ENCODE peak calls at places on chromosomes 12 and 14, in five cellular contexts. One of them, this sample, is unnamed.

GRCh38 chr12:3132636-3133409 is 55.6 kb downstream of the TSPAN9 start:
- DNase-seq in A549: no peak
- DNase-seq in transverse colon: no peak
- DNase-seq in K562: no peak
- DNase-seq in ovary: no peak
- DNase-seq in this sample: no peak

GRCh38 chr12:131755305-131756113 is 44.6 kb downstream of the SFSWAP start:
- DNase-seq in A549: peak
- DNase-seq in transverse colon: no peak
- DNase-seq in K562: peak
- DNase-seq in ovary: no peak
- DNase-seq in this sample: no peak

GRCh38 chr14:49620182-49621113 is at the start of the genes MGAT2 and RPL36AL:
- DNase-seq in A549: peak
- DNase-seq in transverse colon: peak
- DNase-seq in K562: peak
- DNase-seq in ovary: peak
- DNase-seq in this sample: peak

GRCh38 chr12:131911851-131912525 is 17.1 kb upstream of the PUS1 start:
- DNase-seq in A549: no peak
- DNase-seq in transverse colon: no peak
- DNase-seq in K562: no peak
- DNase-seq in ovary: no peak
- DNase-seq in this sample: no peak

GRCh38 chr14:86153480-86153879 is 623.5 kb downstream of the FLRT2 start:
- DNase-seq in A549: no peak
- DNase-seq in transverse colon: no peak
- DNase-seq in K562: no peak
- DNase-seq in ovary: no peak
- DNase-seq in this sample: no peak

GRCh38 chr14:56244138-56244789 is 126.1 kb downstream of the PELI2 start:
- DNase-seq in A549: no peak
- DNase-seq in transverse colon: no peak
- DNase-seq in K562: no peak
- DNase-seq in ovary: no peak
- DNase-seq in this sample: no peak

GRCh38 chr12:107057071-107057834 is 36.1 kb downstream of the CRY1 start:
- DNase-seq in A549: peak
- DNase-seq in transverse colon: no peak
- DNase-seq in K562: no peak
- DNase-seq in ovary: no peak
- DNase-seq in this sample: no peak

GRCh38 chr14:57833304-57833703 is 32.6 kb downstream of the SLC35F4 start:
- DNase-seq in A549: peak
- DNase-seq in transverse colon: no peak
- DNase-seq in K562: no peak
- DNase-seq in ovary: peak
- DNase-seq in this sample: peak

GRCh38 chr12:57935839-57936512 is 5.4 kb upstream of the ATP23 start:
- DNase-seq in A549: peak
- DNase-seq in transverse colon: peak
- DNase-seq in K562: peak
- DNase-seq in ovary: peak
- DNase-seq in this sample: peak

GRCh38 chr12:56193025-56193578 is 3.8 kb upstream of the SMARCC2 start:
- DNase-seq in A549: peak
- DNase-seq in transverse colon: peak
- DNase-seq in K562: peak
- DNase-seq in ovary: peak
- DNase-seq in this sample: peak

GRCh38 chr12:72295744-72296143 is 23.6 kb downstream of the TRHDE start:
- DNase-seq in A549: no peak
- DNase-seq in transverse colon: no peak
- DNase-seq in K562: no peak
- DNase-seq in ovary: no peak
- DNase-seq in this sample: no peak

GRCh38 chr12:11534064-11534463 is 115.4 kb upstream of the ETV6 start:
- DNase-seq in A549: no peak
- DNase-seq in transverse colon: no peak
- DNase-seq in K562: no peak
- DNase-seq in ovary: no peak
- DNase-seq in this sample: no peak

GRCh38 chr12:83793616-83794015 is 1106.9 kb downstream of the TMTC2 start:
- DNase-seq in A549: no peak
- DNase-seq in transverse colon: no peak
- DNase-seq in K562: no peak
- DNase-seq in ovary: no peak
- DNase-seq in this sample: no peak

GRCh38 chr12:98828802-98829600 is 183.9 kb downstream of the APAF1 start:
- DNase-seq in A549: no peak
- DNase-seq in transverse colon: no peak
- DNase-seq in K562: no peak
- DNase-seq in ovary: no peak
- DNase-seq in this sample: no peak

GRCh38 chr12:46064548-46064947 is 74.2 kb upstream of the SCAF11 start:
- DNase-seq in A549: no peak
- DNase-seq in transverse colon: no peak
- DNase-seq in K562: no peak
- DNase-seq in ovary: no peak
- DNase-seq in this sample: no peak

GRCh38 chr14:98984719-98985041 is 287.3 kb downstream of the BCL11B start:
- DNase-seq in A549: no peak
- DNase-seq in transverse colon: peak
- DNase-seq in K562: peak
- DNase-seq in ovary: no peak
- DNase-seq in this sample: no peak

GRCh38 chr14:56215180-56215579 is 97.0 kb downstream of the PELI2 start:
- DNase-seq in A549: no peak
- DNase-seq in transverse colon: no peak
- DNase-seq in K562: no peak
- DNase-seq in ovary: no peak
- DNase-seq in this sample: no peak

GRCh38 chr12:124466200-124467128 is 100.9 kb downstream of the NCOR2 start:
- DNase-seq in A549: no peak
- DNase-seq in transverse colon: peak
- DNase-seq in K562: no peak
- DNase-seq in ovary: no peak
- DNase-seq in this sample: no peak

GRCh38 chr14:30069536-30069935 is 141.9 kb upstream of the PRKD1 start:
- DNase-seq in A549: no peak
- DNase-seq in transverse colon: no peak
- DNase-seq in K562: no peak
- DNase-seq in ovary: no peak
- DNase-seq in this sample: no peak

GRCh38 chr14:96149131-96149530 is 55.5 kb upstream of the BDKRB2 start:
- DNase-seq in A549: no peak
- DNase-seq in transverse colon: no peak
- DNase-seq in K562: no peak
- DNase-seq in ovary: no peak
- DNase-seq in this sample: no peak

GRCh38 chr12:34390171-34390841 is 368.0 kb downstream of the ALG10 start:
- DNase-seq in A549: no peak
- DNase-seq in transverse colon: no peak
- DNase-seq in K562: no peak
- DNase-seq in ovary: no peak
- DNase-seq in this sample: no peak

GRCh38 chr12:2076728-2077127 is 23.9 kb downstream of the CACNA1C start:
- DNase-seq in A549: no peak
- DNase-seq in transverse colon: no peak
- DNase-seq in K562: no peak
- DNase-seq in ovary: no peak
- DNase-seq in this sample: no peak
- TF ChIP-seq EP300 in A549: no peak
- TF ChIP-seq EP300 in transverse colon: peak
- TF ChIP-seq EP300 in K562: no peak
- TF ChIP-seq EP300 in ovary: no peak
- TF ChIP-seq EP300 in this sample: no peak

GRCh38 chr12:93805736-93806141 is 128.6 kb downstream of the CRADD start:
- DNase-seq in A549: no peak
- DNase-seq in transverse colon: no peak
- DNase-seq in K562: no peak
- DNase-seq in ovary: no peak
- DNase-seq in this sample: no peak

GRCh38 chr12:93804392-93805179 is 127.4 kb downstream of the CRADD start:
- DNase-seq in A549: no peak
- DNase-seq in transverse colon: no peak
- DNase-seq in K562: no peak
- DNase-seq in ovary: no peak
- DNase-seq in this sample: no peak

GRCh38 chr12:93802293-93802692 is 125.1 kb downstream of the CRADD start:
- DNase-seq in A549: no peak
- DNase-seq in transverse colon: no peak
- DNase-seq in K562: no peak
- DNase-seq in ovary: no peak
- DNase-seq in this sample: no peak

GRCh38 chr12:93802698-93803097 is 125.5 kb downstream of the CRADD start:
- DNase-seq in A549: no peak
- DNase-seq in transverse colon: no peak
- DNase-seq in K562: no peak
- DNase-seq in ovary: no peak
- DNase-seq in this sample: no peak

GRCh38 chr12:93803408-93803807 is 126.2 kb downstream of the CRADD start:
- DNase-seq in A549: no peak
- DNase-seq in transverse colon: no peak
- DNase-seq in K562: no peak
- DNase-seq in ovary: no peak
- DNase-seq in this sample: no peak
- H3K27ac ChIP-seq in A549: peak
- H3K27ac ChIP-seq in transverse colon: peak
- H3K27ac ChIP-seq in K562: no peak
- H3K27ac ChIP-seq in ovary: no peak
- H3K27ac ChIP-seq in this sample: peak

GRCh38 chr12:126338031-126338441 is 1272.8 kb downstream of the AACS start:
- DNase-seq in A549: no peak
- DNase-seq in transverse colon: no peak
- DNase-seq in K562: no peak
- DNase-seq in ovary: no peak
- DNase-seq in this sample: no peak
- TF ChIP-seq EP300 in A549: no peak
- TF ChIP-seq EP300 in transverse colon: no peak
- TF ChIP-seq EP300 in K562: no peak
- TF ChIP-seq EP300 in ovary: no peak
- TF ChIP-seq EP300 in this sample: no peak

GRCh38 chr14:94127330-94127729 is 2.1 kb downstream of the IFI27L2 start:
- DNase-seq in A549: no peak
- DNase-seq in transverse colon: no peak
- DNase-seq in K562: no peak
- DNase-seq in ovary: no peak
- DNase-seq in this sample: no peak

GRCh38 chr14:94128216-94128839 is 1.1 kb downstream of the IFI27L2 start:
- DNase-seq in A549: no peak
- DNase-seq in transverse colon: no peak
- DNase-seq in K562: no peak
- DNase-seq in ovary: peak
- DNase-seq in this sample: no peak

GRCh38 chr14:94129111-94129757 is at the start of gene IFI27L2:
- DNase-seq in A549: peak
- DNase-seq in transverse colon: peak
- DNase-seq in K562: peak
- DNase-seq in ovary: peak
- DNase-seq in this sample: peak

GRCh38 chr14:94132285-94132887 is 3.0 kb upstream of the IFI27L2 start:
- DNase-seq in A549: peak
- DNase-seq in transverse colon: peak
- DNase-seq in K562: peak
- DNase-seq in ovary: no peak
- DNase-seq in this sample: peak

DNA sequence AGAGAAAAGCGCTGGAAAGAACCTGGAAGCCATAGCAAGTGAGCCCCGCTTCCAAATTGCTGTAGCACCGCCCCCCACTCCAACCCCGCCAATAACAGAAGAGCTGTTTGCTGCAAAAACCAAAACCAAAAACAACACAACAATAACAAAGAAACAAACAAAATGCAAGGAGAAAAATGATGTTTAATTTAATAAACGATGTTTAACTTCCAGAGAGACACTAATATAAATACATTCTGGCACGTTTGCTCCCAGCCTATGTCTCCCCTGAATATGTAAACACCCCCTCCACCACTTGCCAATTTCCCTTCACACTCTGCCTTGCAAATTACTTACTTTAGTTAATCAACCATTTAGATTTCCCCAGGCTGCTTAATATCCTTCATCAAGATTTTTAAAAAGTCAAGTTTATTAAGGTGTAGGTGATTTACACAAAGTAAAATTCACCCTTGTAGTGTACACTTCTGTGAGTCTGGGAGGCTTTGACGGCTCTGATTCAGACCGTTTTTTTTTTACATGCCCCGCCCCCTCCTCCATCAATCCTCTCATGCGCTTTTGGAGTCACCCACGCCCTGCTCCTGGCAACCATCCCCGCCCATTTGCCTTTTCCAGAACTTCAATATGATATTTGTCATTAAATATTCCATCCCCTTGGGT is 482 bp upstream of the IFI27L2 start:
- DNase-seq in A549: peak
- DNase-seq in transverse colon: no peak
- DNase-seq in K562: peak
- DNase-seq in ovary: peak
- DNase-seq in this sample: peak
- H3K27ac ChIP-seq in A549: peak
- H3K27ac ChIP-seq in transverse colon: peak
- H3K27ac ChIP-seq in K562: no peak
- H3K27ac ChIP-seq in ovary: peak
- H3K27ac ChIP-seq in this sample: peak

DNA sequence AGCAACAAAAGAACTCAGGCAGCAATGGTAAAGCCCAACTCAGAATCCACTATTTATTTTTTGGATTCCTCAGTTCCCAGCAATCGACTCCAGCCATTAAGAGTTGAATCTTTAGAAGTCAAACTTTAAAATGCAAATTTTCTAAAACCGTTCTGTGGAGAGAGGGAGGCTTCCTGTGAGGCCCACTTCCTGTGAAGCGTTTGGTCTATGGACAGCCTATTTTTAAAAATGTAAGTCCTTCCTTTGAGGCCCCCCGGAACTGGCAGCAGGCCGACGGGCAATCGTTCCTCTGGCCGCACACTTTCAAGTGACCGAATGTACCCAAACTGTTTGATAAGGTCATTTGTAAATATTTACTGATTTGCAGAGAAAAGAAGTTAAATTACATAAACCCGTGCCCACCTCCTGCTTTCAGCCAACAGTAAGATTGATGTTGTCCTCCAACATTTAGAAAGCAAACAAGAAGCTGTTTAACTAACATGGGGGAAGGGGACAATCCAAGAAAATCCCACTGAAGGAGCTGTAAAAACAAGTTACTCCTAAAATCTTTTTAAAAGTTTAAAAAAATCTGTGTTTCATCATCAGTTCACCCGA is 65.6 kb downstream of the FOXN3 start:
- DNase-seq in A549: no peak
- DNase-seq in transverse colon: peak
- DNase-seq in K562: no peak
- DNase-seq in ovary: peak
- DNase-seq in this sample: no peak
- TF ChIP-seq EP300 in A549: no peak
- TF ChIP-seq EP300 in transverse colon: no peak
- TF ChIP-seq EP300 in K562: no peak
- TF ChIP-seq EP300 in ovary: no peak
- TF ChIP-seq EP300 in this sample: no peak